ENCODE peak calls at places on chromosome 20, in four cellular contexts. S, F, O and X are unnamed samples.

GRCh38 chr20:2538931-2539330 is 2.6 kb downstream of the TMC2 start:
- DNase-seq in F (no peak), S (no peak), O (no peak), X (no peak)

GRCh38 chr20:19867074-19867473 is 109.0 kb downstream of the RIN2 start:
- DNase-seq in F (peak; percentile 67), O (no peak), S (peak; percentile 65), X (peak; percentile 76)

GRCh38 chr20:22652685-22653568 is 68.6 kb upstream of the FOXA2 start:
- DNase-seq in O (no peak), F (no peak), S (peak; percentile 14), X (no peak)

GRCh38 chr20:32484221-32485125 is 100.7 kb downstream of the NOL4L start:
- DNase-seq in F (no peak), O (peak; percentile 25), S (no peak), X (no peak)

GRCh38 chr20:40869416-40870147 is 159.0 kb upstream of the TOP1 start:
- DNase-seq in F (no peak), O (no peak), S (no peak), X (no peak)

GRCh38 chr20:23224806-23225205 is 125.8 kb upstream of the NXT1 start:
- DNase-seq in O (no peak), F (no peak), S (no peak), X (no peak)

GRCh38 chr20:10605547-10606195 is 68.1 kb downstream of the JAG1 start:
- DNase-seq in S (no peak), O (no peak), F (no peak), X (no peak)

GRCh38 chr20:1431158-1431557 is 35.5 kb downstream of the NSFL1C start:
- DNase-seq in O (peak; percentile 10), S (no peak), F (no peak), X (no peak)

GRCh38 chr20:50593005-50593335 is 82.8 kb downstream of the PTPN1 start:
- DNase-seq in F (no peak), S (no peak), O (no peak), X (no peak)

GRCh38 chr20:38153401-38153800 is 11.7 kb downstream of the TGM2 start:
- DNase-seq in F (no peak), O (no peak), S (no peak), X (no peak)

GRCh38 chr20:1934578-1935573 is 39.7 kb downstream of the SIRPA start:
- DNase-seq in F (peak; percentile 84), S (peak; percentile 98), O (no peak), X (peak; percentile 97)

GRCh38 chr20:33651562-33652048 is 10.5 kb upstream of the C20orf144 start:
- DNase-seq in F (no peak), S (no peak), O (no peak), X (no peak)

GRCh38 chr20:49687595-49688567 is 25.8 kb downstream of the B4GALT5 start:
- DNase-seq in F (no peak), S (no peak), O (no peak), X (no peak)

GRCh38 chr20:22949710-22950109 is 85.4 kb upstream of the SSTR4 start:
- DNase-seq in S (peak; percentile 14), O (no peak), F (no peak), X (no peak)

GRCh38 chr20:50690979-50691584 is at the start of gene RIPOR3:
- DNase-seq in F (peak; percentile 45), O (no peak), S (no peak), X (peak; percentile 24)

GRCh38 chr20:30487947-30488926 is 769.2 kb upstream of the DEFB115 start:
- DNase-seq in F (no peak), S (no peak), O (no peak), X (no peak)

GRCh38 chr20:14334306-14334930 is 3.0 kb downstream of the FLRT3 start:
- DNase-seq in O (peak; percentile 1), F (peak; percentile 61), S (peak; percentile 69), X (peak; percentile 60)

GRCh38 chr20:38601216-38602184 is at the start of gene ARHGAP40:
- DNase-seq in S (peak; percentile 66), O (no peak), F (no peak), X (peak; percentile 14)

GRCh38 chr20:23049933-23050838 is 714 bp upstream of the THBD start:
- DNase-seq in S (peak; percentile 69), F (no peak), O (no peak), X (no peak)

GRCh38 chr20:35005463-35005961 is 49.8 kb downstream of the MYH7B start:
- DNase-seq in F (no peak), S (no peak), O (no peak), X (no peak)

GRCh38 chr20:18928626-18929025 is 115.0 kb downstream of the SCP2D1 start:
- DNase-seq in F (no peak), S (no peak), O (no peak), X (no peak)

DNA sequence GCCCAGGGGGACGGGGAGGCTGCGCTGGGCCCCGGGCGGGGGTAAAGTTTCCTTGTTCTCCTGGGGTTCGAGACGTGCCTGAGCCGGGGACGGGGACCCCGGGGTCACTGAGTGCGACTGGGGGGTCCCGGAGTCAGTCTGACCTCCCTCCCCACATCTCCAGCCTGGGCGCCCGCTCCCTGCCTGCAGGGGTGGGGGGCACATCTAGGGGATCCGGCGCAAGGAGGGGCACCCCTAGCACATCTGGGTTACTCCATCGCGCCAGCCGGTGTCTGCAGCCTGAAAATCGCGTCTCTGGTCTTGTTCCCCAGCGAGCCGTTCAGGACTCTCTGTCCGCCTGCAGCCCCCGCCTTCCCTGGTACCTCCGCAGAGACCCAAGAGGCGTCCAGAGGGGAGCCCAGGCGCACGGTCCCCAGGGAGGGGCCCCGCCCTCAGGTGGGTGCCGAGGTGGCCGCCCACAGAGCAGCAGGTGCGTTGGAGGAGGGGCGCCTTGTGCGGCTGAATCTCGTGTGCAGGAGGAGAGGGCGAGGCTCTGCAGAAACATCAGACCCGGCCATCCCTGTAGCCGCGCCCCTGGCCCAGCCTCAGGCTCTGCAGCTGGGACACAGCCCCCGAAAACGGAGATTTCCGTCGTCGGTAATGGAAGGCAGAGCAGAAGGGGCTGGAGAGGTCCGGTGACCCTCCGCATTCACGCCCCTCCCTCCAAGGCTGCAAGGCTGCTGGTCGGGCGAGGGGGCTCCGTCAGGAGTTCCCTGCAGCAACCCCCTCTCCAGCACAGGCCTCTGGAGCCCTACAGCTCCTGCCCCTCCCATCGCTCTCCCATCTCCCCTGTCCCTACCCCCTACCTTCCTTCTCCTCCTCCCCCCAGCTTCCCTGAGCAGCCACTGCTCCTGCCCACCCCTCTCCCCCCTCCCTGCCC is 617 bp upstream of the CHRNA4 start:
- DNase-seq in F (no peak), O (no peak), S (no peak), X (no peak)
- H3K4me3 ChIP-seq in F (no peak overlapping the region), O (no peak overlapping the region), S (no peak overlapping the region), X (no peak overlapping the region)

GRCh38 chr20:25059866-25060465 is 2.0 kb upstream of the ACSS1 start:
- DNase-seq in F (no peak), S (peak; percentile 49), O (no peak), X (no peak)

GRCh38 chr20:25059487-25059820 is 1.5 kb upstream of the ACSS1 start:
- DNase-seq in F (no peak), S (no peak), O (no peak), X (no peak)

GRCh38 chr20:25058051-25058796 is at the start of gene ACSS1:
- DNase-seq in F (peak; percentile 47), O (peak; percentile 70), S (no peak), X (no peak)

GRCh38 chr20:25057234-25058050 is 497 bp downstream of the ACSS1 start:
- DNase-seq in F (peak; percentile 33), O (no peak), S (peak; percentile 65), X (no peak)

DNA sequence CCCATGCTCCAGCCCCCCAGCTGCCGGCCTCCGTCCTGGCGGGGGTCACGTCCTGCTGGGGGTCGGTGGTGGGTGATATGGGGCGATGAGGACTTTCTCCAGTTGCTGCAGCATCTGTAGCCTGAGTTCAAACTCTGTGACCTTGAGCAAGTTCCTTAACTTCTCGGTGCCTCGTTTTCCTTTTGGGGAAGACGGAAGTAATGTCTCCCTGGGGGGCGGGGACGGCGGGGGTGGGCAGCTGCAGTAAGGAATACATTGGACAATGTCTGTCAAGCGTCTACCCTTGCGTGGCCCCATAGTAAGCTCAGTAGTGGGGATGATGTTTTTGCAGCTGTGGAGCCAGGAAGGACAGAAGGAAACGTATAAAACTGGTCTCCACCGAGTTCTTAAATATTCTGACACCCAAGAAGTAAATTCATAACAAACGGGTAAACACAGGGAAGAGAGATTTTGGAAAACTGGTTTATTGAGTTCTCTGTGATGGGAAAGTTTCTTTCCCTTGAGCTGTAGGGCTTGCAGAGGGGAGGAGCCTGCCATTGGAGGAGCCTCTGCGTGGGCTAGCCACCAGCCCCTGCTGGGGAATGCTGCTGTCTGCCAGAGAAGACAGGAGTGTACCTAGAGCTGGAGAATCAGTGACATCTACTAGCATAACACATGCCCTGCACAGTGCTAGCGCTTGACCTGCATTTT is 1.0 kb upstream of the ACSS1 start:
- DNase-seq in O (no peak), F (no peak), S (no peak), X (no peak)
- TF ChIP-seq CTCF in O (no peak), F (peak; percentile 9), S (no peak), X (no peak)

DNA sequence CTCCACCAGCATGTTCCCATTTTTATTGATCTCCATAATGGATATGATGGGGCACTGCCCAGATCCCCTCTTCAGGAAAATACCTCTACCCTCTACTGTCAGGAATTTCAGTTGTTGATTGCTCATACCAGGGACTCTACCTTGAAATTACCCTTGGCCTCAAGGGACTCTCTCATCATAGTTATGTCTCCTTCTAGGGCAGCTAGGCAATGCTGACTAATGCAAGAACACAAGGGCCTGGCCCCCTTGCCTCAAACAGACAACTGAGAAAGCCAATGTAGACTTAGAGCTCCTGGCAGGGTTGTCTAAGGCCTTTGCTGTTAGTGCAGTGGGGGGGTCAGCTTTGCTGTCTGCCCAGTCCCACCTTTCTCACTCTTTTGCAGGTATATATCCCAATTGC is 493.1 kb downstream of the BTBD3 start:
- DNase-seq in O (no peak), S (peak; percentile 65), F (no peak), X (no peak)
- H3K4me3 ChIP-seq in O (no peak overlapping the region), S (no peak overlapping the region), F (no peak overlapping the region), X (no peak overlapping the region)

GRCh38 chr20:6471110-6471647 is 296.3 kb upstream of the BMP2 start:
- DNase-seq in F (no peak), S (no peak), O (no peak), X (no peak)
- TF ChIP-seq CTCF in F (no peak), S (no peak), O (no peak), X (no peak)

GRCh38 chr20:58877374-58878360 is 25.2 kb downstream of the GNAS start:
- DNase-seq in F (no peak), O (no peak), S (no peak), X (no peak)

GRCh38 chr20:58880441-58880840 is 27.9 kb downstream of the GNAS start:
- DNase-seq in F (no peak), S (no peak), O (no peak), X (no peak)

GRCh38 chr20:58876437-58876836 is 23.9 kb downstream of the GNAS start:
- DNase-seq in S (no peak), F (no peak), O (no peak), X (no peak)

GRCh38 chr20:58875541-58876134 is 23.1 kb downstream of the GNAS start:
- DNase-seq in S (peak; percentile 80), F (no peak), O (no peak), X (no peak)

GRCh38 chr20:58878399-58878798 is 25.9 kb downstream of the GNAS start:
- DNase-seq in F (no peak), S (no peak), O (no peak), X (no peak)
- H3K4me3 ChIP-seq in F (no peak overlapping the region), S (no peak overlapping the region), O (no peak overlapping the region), X (no peak overlapping the region)